ENCODE peak calls at places on chromosomes 13 and 19, in four cellular contexts. O is H1, D is left ventricle myocardium inferior, V is GM23338. M is an unnamed sample. For H3K4me1, the result is how much of the 10 kb centered on the place peaks cover.

GRCh38 chr19:51808333-51808986 is 13.5 kb downstream of the FPR3 start:
- DNase-seq in O (no peak), D (no peak), V (no peak), M (peak)

GRCh38 chr13:98405107-98405571 is 171.8 kb downstream of the STK24 start:
- DNase-seq in O (peak), D (no peak), V (peak), M (no peak)

GRCh38 chr13:33743438-33744368 is 74.2 kb upstream of the RFC3 start:
- DNase-seq in O (no peak), D (no peak), V (no peak), M (no peak)

GRCh38 chr13:74134226-74134776 is at the start of gene KLF12:
- DNase-seq in O (peak), D (peak), V (peak), M (peak)

GRCh38 chr19:23101241-23101640 is 15.6 kb upstream of the ZNF730 start:
- DNase-seq in O (no peak), D (no peak), V (no peak), M (no peak)

GRCh38 chr13:51303063-51303552 is 36.4 kb upstream of the SERPINE3 start:
- DNase-seq in O (peak), D (no peak), V (peak), M (no peak)

GRCh38 chr13:70723732-70724131 is 615.5 kb upstream of the KLHL1 start:
- DNase-seq in O (no peak), D (no peak), V (no peak), M (no peak)

GRCh38 chr19:23415561-23416191 is 20.4 kb upstream of the ZNF91 start:
- DNase-seq in O (peak), D (peak), V (peak), M (peak)

GRCh38 chr13:23980160-23980551 is 82.9 kb upstream of the C1QTNF9B start:
- DNase-seq in O (peak), D (peak), V (peak), M (peak)

GRCh38 chr13:56561327-56561726 is 579.4 kb upstream of the PRR20A start:
- DNase-seq in O (no peak), D (no peak), V (peak), M (no peak)

GRCh38 chr13:21463424-21463823 is 4.3 kb upstream of the ZDHHC20 start:
- DNase-seq in O (no peak), D (no peak), V (no peak), M (no peak)

GRCh38 chr13:32150794-32151193 is 119.2 kb downstream of the FRY start:
- DNase-seq in O (no peak), D (peak), V (no peak), M (peak)

GRCh38 chr13:32150239-32150638 is 118.7 kb downstream of the FRY start:
- DNase-seq in O (no peak), D (no peak), V (no peak), M (peak)

GRCh38 chr13:32142956-32143375 is 111.4 kb downstream of the FRY start:
- DNase-seq in O (peak), D (no peak), V (peak), M (no peak)

GRCh38 chr13:32147193-32147592 is 115.6 kb downstream of the FRY start:
- DNase-seq in O (no peak), D (no peak), V (no peak), M (no peak)

GRCh38 chr13:32147976-32148375 is 116.4 kb downstream of the FRY start:
- DNase-seq in O (no peak), D (no peak), V (no peak), M (no peak)
- H3K4me1 ChIP-seq in O (under half), D (under half), V (under half), M (under half)

GRCh38 chr19:11355160-11356073 is at the start of gene PLPPR2:
- DNase-seq in O (peak), D (peak), V (peak), M (peak)
- H3K27ac ChIP-seq in O (no peak), D (peak), V (no peak), M (peak)

DNA sequence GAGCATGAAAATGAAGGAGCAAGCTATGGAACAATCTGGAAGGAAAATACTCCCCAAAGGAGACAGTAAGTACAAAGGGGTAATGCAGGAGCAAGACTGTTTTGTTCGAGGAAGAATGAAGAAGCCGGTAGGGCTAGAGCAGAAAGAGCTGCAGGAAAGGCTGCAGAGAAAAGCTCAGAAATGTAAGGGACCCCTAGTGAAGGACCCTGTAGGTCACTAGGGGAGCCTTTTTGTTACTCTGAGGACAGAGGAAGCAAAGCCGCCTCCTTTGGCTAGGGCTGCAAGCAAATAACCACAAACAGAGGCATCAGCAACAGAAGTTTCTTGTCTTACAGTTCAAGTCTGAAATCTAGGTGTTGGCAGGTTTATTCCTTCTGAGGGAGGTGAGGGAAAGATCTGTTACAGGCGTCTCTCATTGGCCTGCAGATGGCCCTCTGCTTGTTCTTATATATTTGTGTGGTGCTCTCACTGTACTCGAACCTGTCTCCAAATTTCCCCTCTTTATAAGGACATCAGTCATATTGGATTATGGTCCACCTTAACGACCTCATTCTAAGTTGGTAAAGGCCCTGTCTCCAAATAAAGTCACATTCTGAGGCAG is 362.3 kb downstream of the COG6 start:
- DNase-seq in O (no peak), D (no peak), V (peak), M (no peak)
- H3K4me3 ChIP-seq in O (no peak), D (no peak), V (no peak), M (no peak)

GRCh38 chr13:110298566-110299321 is 8.2 kb downstream of the COL4A1 start:
- DNase-seq in O (no peak), D (no peak), V (peak), M (peak)
- H3K4me1 ChIP-seq in O (under half), D (half or more), V (under half), M (half or more)

GRCh38 chr19:35002037-35002535 is 2.0 kb downstream of the GRAMD1A start:
- DNase-seq in O (no peak), D (no peak), V (no peak), M (no peak)

GRCh38 chr19:35004517-35005255 is 4.6 kb downstream of the GRAMD1A start:
- DNase-seq in O (no peak), D (no peak), V (no peak), M (no peak)

GRCh38 chr19:35006999-35007365 is 6.9 kb downstream of the GRAMD1A start:
- DNase-seq in O (no peak), D (no peak), V (no peak), M (no peak)

GRCh38 chr19:35006342-35006998 is 6.3 kb downstream of the GRAMD1A start:
- DNase-seq in O (no peak), D (no peak), V (no peak), M (no peak)

DNA sequence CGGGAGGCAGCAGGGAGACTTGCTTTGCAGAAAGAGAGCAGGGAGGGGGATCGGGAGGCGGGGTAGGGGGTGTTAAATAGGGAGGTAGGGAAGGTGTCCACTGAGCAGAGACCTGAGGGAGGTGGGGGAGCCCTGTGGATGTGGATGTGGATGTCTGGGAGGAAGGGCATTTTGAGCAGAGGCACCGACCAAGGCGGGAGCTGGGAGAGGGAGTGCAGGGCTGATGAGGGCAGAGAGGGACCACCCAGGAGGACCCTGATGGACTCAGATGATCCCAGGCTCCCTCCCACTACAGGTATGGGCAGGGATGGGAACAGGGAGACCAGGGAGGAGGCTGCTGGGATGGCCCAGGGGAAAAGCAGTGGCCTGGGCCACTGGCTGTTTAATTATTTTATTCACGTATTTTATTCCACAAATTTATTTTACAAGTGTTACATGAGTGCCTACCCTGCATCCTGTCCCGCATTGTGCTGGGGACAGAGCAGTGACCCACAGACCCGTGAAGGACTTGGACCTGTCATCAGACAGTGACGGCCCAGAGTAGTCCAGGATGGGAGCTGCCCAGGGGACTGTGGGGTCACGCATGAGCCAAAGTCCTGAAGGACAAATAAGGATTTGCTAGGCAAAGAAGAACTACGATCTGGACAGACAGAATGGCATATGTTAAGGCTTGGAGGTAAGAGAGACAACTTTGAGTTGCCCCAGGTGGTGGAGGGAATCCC is 5.3 kb downstream of the GRAMD1A start:
- DNase-seq in O (no peak), D (no peak), V (no peak), M (no peak)
- H3K27ac ChIP-seq in O (no peak), D (peak), V (peak), M (peak)

GRCh38 chr19:2394054-2394668 is 33.2 kb downstream of the TIMM13 start:
- DNase-seq in O (no peak), D (no peak), V (no peak), M (no peak)
- H3K4me3 ChIP-seq in O (no peak), D (no peak), V (no peak), M (no peak)